ENCODE peak calls at places on chromosome 6, in four cellular contexts. Q is hippocampal formation, E is ACHN, D is pons. U is an unnamed sample.

GRCh38 chr6:7033202-7033601 is 74.6 kb upstream of the RREB1 start:
- DNase-seq in Q (no peak), E (no peak), D (peak), U (no peak)

GRCh38 chr6:35077006-35077712 is 64.0 kb downstream of the TCP11 start:
- DNase-seq in Q (no peak), E (no peak), D (no peak), U (no peak)

GRCh38 chr6:7086488-7086887 is 21.3 kb upstream of the RREB1 start:
- DNase-seq in Q (no peak), E (peak), D (peak), U (no peak)

GRCh38 chr6:123000244-123000770 is 4.3 kb downstream of the CLVS2 start:
- DNase-seq in Q (no peak), E (no peak), D (no peak), U (no peak)

GRCh38 chr6:53796451-53796780 is 1.6 kb downstream of the LRRC1 start:
- DNase-seq in Q (peak), E (no peak), D (peak), U (no peak)

GRCh38 chr6:130503146-130503545 is 137.3 kb downstream of the TMEM200A start:
- DNase-seq in Q (no peak), E (no peak), D (no peak), U (no peak)

GRCh38 chr6:53728570-53729194 is 63.1 kb upstream of the KLHL31 start:
- DNase-seq in Q (peak), E (peak), D (peak), U (peak)

GRCh38 chr6:29376003-29376402 is 912 bp upstream of the OR12D3 start:
- DNase-seq in Q (no peak), E (peak), D (no peak), U (no peak)

GRCh38 chr6:137486388-137486787 is 7.8 kb downstream of the OLIG3 start:
- DNase-seq in Q (no peak), E (no peak), D (no peak), U (no peak)

GRCh38 chr6:132063738-132064137 is 112.6 kb upstream of the CCN2 start:
- DNase-seq in Q (no peak), E (no peak), D (no peak), U (no peak)

GRCh38 chr6:33235221-33235634 is 26.9 kb downstream of the RING1 start:
- DNase-seq in Q (no peak), E (no peak), D (no peak), U (no peak)

GRCh38 chr6:135012764-135013163 is 41.9 kb downstream of the HBS1L start:
- DNase-seq in Q (no peak), E (peak), D (no peak), U (no peak)

GRCh38 chr6:12163149-12163548 is 127.0 kb upstream of the EDN1 start:
- DNase-seq in Q (no peak), E (no peak), D (no peak), U (no peak)

GRCh38 chr6:150195996-150196417 is 53.2 kb downstream of the PPP1R14C start:
- DNase-seq in Q (no peak), E (no peak), D (no peak), U (no peak)

U was measured in occipital lobe.